ENCODE peak calls at places on chromosomes 4 and X, in eight cellular contexts. E, O, G, R, Z, B, C and Y are unnamed samples.
A peak's percentile ranks its signal among the peaks of the same experiment; 100 is the strongest.

GRCh38 chrX:154693394-154693793 is 40.0 kb upstream of the CTAG2 start:
- DNase-seq in E (no peak), O (no peak), G (no peak), R (no peak), Z (no peak), B (no peak), C (no peak), Y (no peak)

GRCh38 chrX:2320580-2321327 is 180.0 kb downstream of the DHRSX start:
- DNase-seq in E (peak; percentile 64), O (no peak), G (no peak), R (no peak), Z (no peak), B (peak; percentile 41), C (no peak), Y (peak; percentile 84)

GRCh38 chrX:24525455-24525854 is 60.4 kb downstream of the PDK3 start:
- DNase-seq in E (no peak), O (no peak), G (no peak), R (no peak), Z (no peak), B (no peak), C (no peak), Y (no peak)

GRCh38 chr4:20075479-20075878 is 176.2 kb upstream of the SLIT2 start:
- DNase-seq in E (no peak), O (no peak), G (peak; percentile 1), R (no peak), Z (no peak), B (no peak), C (peak; percentile 6), Y (no peak)

GRCh38 chr4:66840178-66840577 is 705.1 kb downstream of the CENPC start:
- DNase-seq in E (no peak), O (no peak), G (no peak), R (no peak), Z (no peak), B (no peak), C (no peak), Y (no peak)

GRCh38 chrX:114976321-114976720 is 41.1 kb downstream of the IL13RA2 start:
- DNase-seq in E (no peak), O (no peak), G (no peak), R (no peak), Z (no peak), B (no peak), C (no peak), Y (peak; percentile 84)

GRCh38 chr4:56424697-56425514 is 10.5 kb downstream of the PPAT start:
- DNase-seq in E (no peak), O (no peak), G (no peak), R (no peak), Z (no peak), B (no peak), C (peak; percentile 46), Y (no peak)

GRCh38 chrX:46573331-46573895 is at the start of gene CHST7:
- DNase-seq in E (peak; percentile 76), O (peak; percentile 87), G (peak; percentile 41), R (no peak), Z (peak; percentile 76), B (no peak), C (peak; percentile 69), Y (no peak)

GRCh38 chr4:78518551-78518950 is 33.0 kb upstream of the ANXA3 start:
- DNase-seq in E (no peak), O (no peak), G (no peak), R (no peak), Z (no peak), B (no peak), C (no peak), Y (no peak)